ENCODE peak calls at places on chromosome 22, in four cellular contexts. D, Y, V and O are unnamed samples.

GRCh38 chr22:42976131-42976530 is 38.8 kb downstream of the PACSIN2 start:
- DNase-seq in V (no peak), Y (no peak), D (no peak), O (peak; percentile 70)

GRCh38 chr22:18000441-18001039 is 23.8 kb downstream of the MICAL3 start:
- DNase-seq in Y (peak; percentile 9), V (peak; percentile 41), D (peak; percentile 43), O (no peak)

GRCh38 chr22:45552580-45553332 is 50.1 kb downstream of the FBLN1 start:
- DNase-seq in V (no peak), Y (no peak), D (no peak), O (peak; percentile 60)

GRCh38 chr22:48957311-48957986 is 870.2 kb downstream of the BRD1 start:
- DNase-seq in Y (no peak), V (no peak), D (peak; percentile 7), O (peak; percentile 38)

GRCh38 chr22:44437493-44438015 is 60.5 kb downstream of the RTL6 start:
- DNase-seq in D (no peak), Y (no peak), V (no peak), O (peak; percentile 18)

GRCh38 chr22:46027219-46028068 is 50.5 kb upstream of the WNT7B start:
- DNase-seq in V (no peak), D (peak; percentile 12), Y (no peak), O (no peak)

GRCh38 chr22:19822301-19823117 is 32.2 kb downstream of the GNB1L start:
- DNase-seq in V (no peak), Y (no peak), D (no peak), O (peak; percentile 44)

GRCh38 chr22:44136112-44136511 is 44.6 kb upstream of the PARVG start:
- DNase-seq in D (no peak), Y (no peak), V (no peak), O (no peak)

GRCh38 chr22:30855677-30856518 is 112.7 kb downstream of the MORC2 start:
- DNase-seq in V (no peak), D (no peak), Y (no peak), O (peak; percentile 14)